ENCODE peak calls at places on chromosome 15, in nine cellular contexts. P, V, U, Y, A, J, S, E and H are unnamed samples.

GRCh38 chr15:90561344-90562244 is 31.9 kb downstream of the CRTC3 start:
- DNase-seq in P (no peak), V (peak; percentile 15), U (no peak), Y (no peak), A (peak; percentile 92), J (no peak), S (no peak), E (no peak), H (no peak)

GRCh38 chr15:78133801-78134200 is 2.6 kb upstream of the CIB2 start:
- DNase-seq in P (no peak), V (no peak), U (no peak), Y (no peak), A (no peak), J (no peak), S (no peak), E (no peak), H (no peak)

GRCh38 chr15:82640672-82641071 is 6.5 kb downstream of the CPEB1 start:
- DNase-seq in P (no peak), V (no peak), U (no peak), Y (no peak), A (no peak), J (no peak), S (no peak), E (no peak), H (no peak)

GRCh38 chr15:62173215-62173614 is 8.1 kb upstream of the C2CD4B start:
- DNase-seq in P (no peak), V (no peak), U (no peak), Y (peak; percentile 11), A (no peak), J (no peak), S (no peak), E (no peak), H (no peak)

GRCh38 chr15:51131596-51132290 is 37.0 kb upstream of the TNFAIP8L3 start:
- DNase-seq in P (no peak), V (no peak), U (no peak), Y (no peak), A (no peak), J (no peak), S (no peak), E (no peak), H (no peak)

GRCh38 chr15:98518823-98519561 is 129.3 kb upstream of the IGF1R start:
- DNase-seq in P (peak; percentile 84), V (peak; percentile 73), U (peak; percentile 67), Y (no peak), A (peak; percentile 80), J (peak; percentile 47), S (peak; percentile 87), E (peak; percentile 51), H (peak; percentile 13)

GRCh38 chr15:65081758-65082157 is 5.2 kb downstream of the KBTBD13 start:
- DNase-seq in P (no peak), V (no peak), U (no peak), Y (no peak), A (no peak), J (no peak), S (no peak), E (no peak), H (no peak)

GRCh38 chr15:63079938-63080626 is 37.5 kb downstream of the TPM1 start:
- DNase-seq in P (no peak), V (no peak), U (no peak), Y (no peak), A (no peak), J (no peak), S (no peak), E (no peak), H (no peak)

GRCh38 chr15:49045691-49046112 is 544 bp downstream of the SECISBP2L start:
- DNase-seq in P (peak; percentile 29), V (peak; percentile 20), U (peak; percentile 23), Y (no peak), A (peak; percentile 34), J (peak; percentile 45), S (no peak), E (peak; percentile 56), H (no peak)

GRCh38 chr15:69074011-69074842 is 59.7 kb downstream of the NOX5 start:
- DNase-seq in P (peak; percentile 34), V (peak; percentile 81), U (peak; percentile 9), Y (peak; percentile 17), A (peak; percentile 39), J (peak; percentile 55), S (peak; percentile 72), E (no peak), H (no peak)

GRCh38 chr15:99100245-99101173 is 4.4 kb upstream of the SYNM start:
- DNase-seq in P (peak; percentile 89), V (peak; percentile 61), U (peak; percentile 34), Y (no peak), A (peak; percentile 61), J (peak; percentile 89), S (peak; percentile 70), E (peak; percentile 25), H (peak; percentile 38)

GRCh38 chr15:92467245-92467644 is 73.6 kb downstream of the ST8SIA2 start:
- DNase-seq in P (no peak), V (no peak), U (no peak), Y (no peak), A (no peak), J (no peak), S (no peak), E (no peak), H (no peak)

GRCh38 chr15:66617137-66618090 is 51.6 kb upstream of the LCTL start:
- DNase-seq in P (peak; percentile 86), V (no peak), U (peak; percentile 78), Y (no peak), A (peak; percentile 50), J (peak; percentile 69), S (no peak), E (no peak), H (peak; percentile 21)

GRCh38 chr15:58793862-58794261 is 22.8 kb downstream of the MINDY2 start:
- DNase-seq in P (no peak), V (no peak), U (peak; percentile 24), Y (no peak), A (no peak), J (no peak), S (no peak), E (no peak), H (no peak)

GRCh38 chr15:52785672-52786406 is 4.3 kb downstream of the ONECUT1 start:
- DNase-seq in P (no peak), V (no peak), U (no peak), Y (no peak), A (no peak), J (no peak), S (no peak), E (no peak), H (no peak)